ENCODE peak calls at places on chromosomes 11 and 22, in seven cellular contexts. B, L, F, Q, Y, M and Z are unnamed samples.

GRCh38 chr22:40592352-40593113 is 44.0 kb downstream of the MRTFA start:
- DNase-seq in B (no peak), L (no peak), F (no peak), Q (no peak), Y (no peak), M (no peak), Z (no peak)

GRCh38 chr22:37986371-37986770 is 2.0 kb upstream of the SOX10 start:
- DNase-seq in B (no peak), L (no peak), F (peak; percentile 37), Q (no peak), Y (no peak), M (no peak), Z (no peak)

GRCh38 chr11:3052109-3052479 is 5.1 kb downstream of the CARS1 start:
- DNase-seq in B (no peak), L (no peak), F (peak; percentile 30), Q (peak; percentile 72), Y (no peak), M (no peak), Z (no peak)

GRCh38 chr11:27328602-27329001 is 34.4 kb downstream of the CCDC34 start:
- DNase-seq in B (no peak), L (no peak), F (no peak), Q (no peak), Y (no peak), M (peak; percentile 19), Z (no peak)

GRCh38 chr22:35552186-35552842 is 11.7 kb downstream of the RASD2 start:
- DNase-seq in B (no peak), L (no peak), F (no peak), Q (peak; percentile 87), Y (no peak), M (peak; percentile 79), Z (peak; percentile 94)

GRCh38 chr11:10792385-10793068 is 16.2 kb downstream of the EIF4G2 start:
- DNase-seq in B (peak; percentile 83), L (peak; percentile 95), F (peak; percentile 96), Q (peak; percentile 90), Y (peak; percentile 88), M (peak; percentile 73), Z (no peak)

GRCh38 chr11:70099578-70100282 is 21.6 kb downstream of the ANO1 start:
- DNase-seq in B (no peak), L (peak; percentile 45), F (peak; percentile 59), Q (no peak), Y (no peak), M (peak; percentile 85), Z (no peak)

GRCh38 chr22:39212721-39213376 is 31.9 kb downstream of the PDGFB start:
- DNase-seq in B (no peak), L (no peak), F (no peak), Q (no peak), Y (no peak), M (peak; percentile 82), Z (no peak)

GRCh38 chr11:128324051-128324481 is 263.3 kb downstream of the ETS1 start:
- DNase-seq in B (no peak), L (no peak), F (no peak), Q (no peak), Y (no peak), M (no peak), Z (no peak)

GRCh38 chr11:110088535-110089344 is 4.5 kb upstream of the ZC3H12C start:
- DNase-seq in B (no peak), L (no peak), F (no peak), Q (no peak), Y (no peak), M (no peak), Z (no peak)

GRCh38 chr11:85826096-85826855 is 15.3 kb upstream of the SYTL2 start:
- DNase-seq in B (peak; percentile 55), L (no peak), F (peak; percentile 69), Q (peak; percentile 64), Y (peak; percentile 27), M (peak; percentile 55), Z (peak; percentile 8)

GRCh38 chr22:24768537-24769374 is 5.8 kb downstream of the PIWIL3 start:
- DNase-seq in B (peak; percentile 47), L (no peak), F (peak; percentile 59), Q (peak; percentile 85), Y (peak; percentile 31), M (peak; percentile 76), Z (peak; percentile 44)

GRCh38 chr11:12185914-12186313 is 75.5 kb downstream of the MICAL2 start:
- DNase-seq in B (no peak), L (no peak), F (peak; percentile 79), Q (peak; percentile 31), Y (no peak), M (peak; percentile 50), Z (no peak)

GRCh38 chr11:17930544-17931144 is 82.2 kb downstream of the SERGEF start:
- DNase-seq in B (no peak), L (no peak), F (no peak), Q (no peak), Y (no peak), M (no peak), Z (no peak)

GRCh38 chr22:43823353-43823908 is 11.3 kb upstream of the EFCAB6 start:
- DNase-seq in B (no peak), L (no peak), F (no peak), Q (no peak), Y (no peak), M (no peak), Z (no peak)

GRCh38 chr22:35539910-35540599 is 576 bp upstream of the RASD2 start:
- DNase-seq in B (peak; percentile 83), L (peak; percentile 79), F (peak; percentile 84), Q (peak; percentile 98), Y (peak; percentile 66), M (peak; percentile 35), Z (no peak)

GRCh38 chr11:76793834-76794291 is 10.7 kb downstream of the TSKU start:
- DNase-seq in B (no peak), L (no peak), F (no peak), Q (no peak), Y (peak; percentile 4), M (no peak), Z (no peak)

GRCh38 chr11:128579790-128580504 is 7.4 kb downstream of the ETS1 start:
- DNase-seq in B (no peak), L (no peak), F (no peak), Q (no peak), Y (no peak), M (peak; percentile 49), Z (no peak)

GRCh38 chr22:27100323-27100722 is 442.9 kb downstream of the MIAT start:
- DNase-seq in B (no peak), L (no peak), F (peak; percentile 79), Q (no peak), Y (no peak), M (no peak), Z (no peak)

GRCh38 chr22:37431811-37432707 is 4.8 kb upstream of the ELFN2 start:
- DNase-seq in B (no peak), L (no peak), F (no peak), Q (no peak), Y (no peak), M (peak; percentile 98), Z (no peak)

GRCh38 chr11:107561688-107562087 is 3.8 kb downstream of the ALKBH8 start:
- DNase-seq in B (no peak), L (no peak), F (no peak), Q (no peak), Y (no peak), M (peak; percentile 61), Z (no peak)

GRCh38 chr11:133705873-133706272 is 139.4 kb downstream of the SPATA19 start:
- DNase-seq in B (no peak), L (no peak), F (no peak), Q (no peak), Y (no peak), M (no peak), Z (no peak)

GRCh38 chr11:113647108-113647507 is 59.0 kb downstream of the TMPRSS5 start:
- DNase-seq in B (no peak), L (no peak), F (no peak), Q (no peak), Y (no peak), M (no peak), Z (no peak)

GRCh38 chr22:31139866-31140716 is at the start of gene PLA2G3:
- DNase-seq in B (no peak), L (peak; percentile 46), F (peak; percentile 57), Q (peak; percentile 23), Y (no peak), M (peak; percentile 84), Z (no peak)
- H3K4me3 ChIP-seq in B (peak within 1 kb of the TSS; percentile 11), L (no peak within 1 kb of the TSS), F (no peak within 1 kb of the TSS), Q (no peak within 1 kb of the TSS), Y (no peak within 1 kb of the TSS), M (no peak within 1 kb of the TSS), Z (no peak within 1 kb of the TSS)

GRCh38 chr11:13277719-13278619 is at the start of gene BMAL1:
- DNase-seq in B (peak; percentile 57), L (peak; percentile 81), F (peak; percentile 85), Q (peak; percentile 78), Y (peak; percentile 46), M (no peak), Z (no peak)
- H3K4me3 ChIP-seq in B (peak within 1 kb of the TSS; percentile 99), L (peak within 1 kb of the TSS; percentile 99), F (peak within 1 kb of the TSS; percentile 94), Q (peak within 1 kb of the TSS; percentile 76), Y (peak within 1 kb of the TSS; percentile 96), M (peak within 1 kb of the TSS; percentile 87), Z (peak within 1 kb of the TSS; percentile 96)

DNA sequence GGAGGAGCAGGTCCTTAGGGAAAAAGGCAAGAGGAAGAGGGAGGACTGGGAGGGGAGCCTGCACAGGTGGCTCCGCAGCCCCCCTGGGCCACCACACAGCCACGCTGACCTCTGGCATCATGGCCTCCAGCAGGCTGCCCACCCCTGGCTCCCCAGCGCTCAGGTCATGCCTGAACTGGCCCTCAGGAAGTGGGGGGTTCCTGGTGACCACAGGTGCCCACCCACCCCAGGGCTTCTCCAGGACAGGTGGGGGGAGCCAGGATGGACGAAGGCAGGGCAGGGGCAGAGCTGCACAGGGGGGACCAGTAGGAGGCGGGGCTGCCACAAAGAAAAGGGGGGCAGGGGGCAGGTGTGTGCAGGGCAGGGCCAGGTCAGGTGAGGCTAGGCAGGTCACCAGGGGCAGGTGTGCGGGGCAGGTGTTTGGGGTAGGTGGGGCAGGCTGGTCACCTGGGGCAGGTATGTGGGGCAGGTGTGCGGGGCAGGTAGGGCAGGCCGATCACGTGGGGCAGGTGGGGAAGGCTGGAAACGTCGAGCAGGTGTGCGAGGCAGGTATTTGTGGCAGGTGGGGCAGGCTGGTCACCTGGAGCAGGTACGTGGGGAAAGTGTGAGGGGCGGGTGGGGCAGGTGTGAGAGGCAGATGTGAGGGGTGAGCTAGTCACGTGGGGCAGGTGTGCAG is 997 bp downstream of the DEAF1 start:
- DNase-seq in B (no peak), L (no peak), F (peak; percentile 82), Q (no peak), Y (peak; percentile 35), M (no peak), Z (no peak)
- H3K4me3 ChIP-seq in B (peak overlapping the region; percentile 94), L (peak overlapping the region; percentile 95), F (peak overlapping the region; percentile 59), Q (peak overlapping the region; percentile 48), Y (peak overlapping the region; percentile 99), M (peak overlapping the region; percentile 61), Z (peak overlapping the region; percentile 48)

GRCh38 chr11:19430346-19431058 is 189.8 kb upstream of the E2F8 start:
- DNase-seq in B (no peak), L (no peak), F (no peak), Q (no peak), Y (no peak), M (no peak), Z (no peak)

GRCh38 chr11:19431059-19431398 is 190.3 kb upstream of the E2F8 start:
- DNase-seq in B (no peak), L (no peak), F (no peak), Q (no peak), Y (no peak), M (no peak), Z (no peak)

GRCh38 chr11:19433367-19433766 is 192.6 kb upstream of the E2F8 start:
- DNase-seq in B (no peak), L (no peak), F (no peak), Q (no peak), Y (no peak), M (peak; percentile 51), Z (no peak)

GRCh38 chr11:19433791-19434190 is 193.0 kb upstream of the E2F8 start:
- DNase-seq in B (no peak), L (no peak), F (no peak), Q (no peak), Y (no peak), M (no peak), Z (no peak)

GRCh38 chr11:19432370-19433163 is 191.8 kb upstream of the E2F8 start:
- DNase-seq in B (no peak), L (no peak), F (no peak), Q (no peak), Y (no peak), M (peak; percentile 95), Z (no peak)
- H3K4me3 ChIP-seq in B (no peak overlapping the region), L (no peak overlapping the region), F (no peak overlapping the region), Q (no peak overlapping the region), Y (no peak overlapping the region), M (no peak overlapping the region), Z (no peak overlapping the region)